ENCODE peak calls at places on chromosome 2, in eight cellular contexts. One of them, this sample, is unnamed.

GRCh38 chr2:96156011-96156820 is 11.0 kb upstream of the DUSP2 start:
- DNase-seq in globus pallidus: no peak
- DNase-seq in GM23248: no peak
- DNase-seq in ACHN: no peak
- DNase-seq in iPS DF 6.9: no peak
- DNase-seq in endodermal cell: no peak
- DNase-seq in H4: no peak
- DNase-seq in AG08396: no peak
- DNase-seq in this sample: no peak

GRCh38 chr2:136052374-136053362 is 65.3 kb downstream of the CXCR4 start:
- DNase-seq in globus pallidus: no peak
- DNase-seq in GM23248: no peak
- DNase-seq in ACHN: no peak
- DNase-seq in iPS DF 6.9: no peak
- DNase-seq in endodermal cell: no peak
- DNase-seq in H4: no peak
- DNase-seq in AG08396: no peak
- DNase-seq in this sample: no peak

GRCh38 chr2:230893881-230894781 is 29.4 kb downstream of the ITM2C start:
- DNase-seq in globus pallidus: peak; percentile 65
- DNase-seq in GM23248: peak; percentile 26
- DNase-seq in ACHN: no peak
- DNase-seq in iPS DF 6.9: no peak
- DNase-seq in endodermal cell: peak; percentile 37
- DNase-seq in H4: no peak
- DNase-seq in AG08396: no peak
- DNase-seq in this sample: no peak

GRCh38 chr2:112750560-112750843 is 13.9 kb downstream of the CKAP2L start:
- DNase-seq in globus pallidus: no peak
- DNase-seq in GM23248: peak; percentile 27
- DNase-seq in ACHN: peak; percentile 23
- DNase-seq in iPS DF 6.9: no peak
- DNase-seq in endodermal cell: no peak
- DNase-seq in H4: no peak
- DNase-seq in AG08396: no peak
- DNase-seq in this sample: peak; percentile 68

GRCh38 chr2:134975281-134976009 is 56.8 kb downstream of the CCNT2 start:
- DNase-seq in globus pallidus: no peak
- DNase-seq in GM23248: no peak
- DNase-seq in ACHN: no peak
- DNase-seq in iPS DF 6.9: no peak
- DNase-seq in endodermal cell: no peak
- DNase-seq in H4: no peak
- DNase-seq in AG08396: no peak
- DNase-seq in this sample: no peak

GRCh38 chr2:44275915-44276279 is 617 bp downstream of the SLC3A1 start:
- DNase-seq in globus pallidus: no peak
- DNase-seq in GM23248: peak; percentile 58
- DNase-seq in ACHN: peak; percentile 83
- DNase-seq in iPS DF 6.9: no peak
- DNase-seq in endodermal cell: no peak
- DNase-seq in H4: peak; percentile 27
- DNase-seq in AG08396: peak; percentile 26
- DNase-seq in this sample: peak; percentile 55

GRCh38 chr2:175111200-175111657 is 56.8 kb downstream of the ATF2 start:
- DNase-seq in globus pallidus: peak; percentile 37
- DNase-seq in GM23248: peak; percentile 57
- DNase-seq in ACHN: peak; percentile 70
- DNase-seq in iPS DF 6.9: peak; percentile 13
- DNase-seq in endodermal cell: no peak
- DNase-seq in H4: peak; percentile 23
- DNase-seq in AG08396: peak; percentile 47
- DNase-seq in this sample: peak; percentile 63

GRCh38 chr2:176109226-176109954 is 2.3 kb downstream of the HOXD11 start:
- DNase-seq in globus pallidus: no peak
- DNase-seq in GM23248: peak; percentile 57
- DNase-seq in ACHN: no peak
- DNase-seq in iPS DF 6.9: no peak
- DNase-seq in endodermal cell: peak; percentile 25
- DNase-seq in H4: no peak
- DNase-seq in AG08396: no peak
- DNase-seq in this sample: no peak

GRCh38 chr2:118988706-118989105 is 46.7 kb downstream of the MARCO start:
- DNase-seq in globus pallidus: no peak
- DNase-seq in GM23248: no peak
- DNase-seq in ACHN: no peak
- DNase-seq in iPS DF 6.9: no peak
- DNase-seq in endodermal cell: no peak
- DNase-seq in H4: no peak
- DNase-seq in AG08396: no peak
- DNase-seq in this sample: no peak

GRCh38 chr2:191679818-191680600 is 2.1 kb downstream of the NABP1 start:
- DNase-seq in globus pallidus: no peak
- DNase-seq in GM23248: peak; percentile 88
- DNase-seq in ACHN: peak; percentile 77
- DNase-seq in iPS DF 6.9: no peak
- DNase-seq in endodermal cell: no peak
- DNase-seq in H4: peak; percentile 79
- DNase-seq in AG08396: peak; percentile 35
- DNase-seq in this sample: peak; percentile 81

GRCh38 chr2:18791172-18791797 is 201.9 kb upstream of the NT5C1B start:
- DNase-seq in globus pallidus: no peak
- DNase-seq in GM23248: peak; percentile 40
- DNase-seq in ACHN: no peak
- DNase-seq in iPS DF 6.9: no peak
- DNase-seq in endodermal cell: no peak
- DNase-seq in H4: no peak
- DNase-seq in AG08396: no peak
- DNase-seq in this sample: no peak

GRCh38 chr2:10574911-10575310 is 114.9 kb downstream of the NOL10 start:
- DNase-seq in globus pallidus: no peak
- DNase-seq in GM23248: no peak
- DNase-seq in ACHN: no peak
- DNase-seq in iPS DF 6.9: no peak
- DNase-seq in endodermal cell: no peak
- DNase-seq in H4: no peak
- DNase-seq in AG08396: no peak
- DNase-seq in this sample: no peak

GRCh38 chr2:190159453-190159852 is 96.9 kb upstream of the MSTN start:
- DNase-seq in globus pallidus: peak; percentile 83
- DNase-seq in GM23248: peak; percentile 89
- DNase-seq in ACHN: no peak
- DNase-seq in iPS DF 6.9: no peak
- DNase-seq in endodermal cell: no peak
- DNase-seq in H4: no peak
- DNase-seq in AG08396: peak; percentile 44
- DNase-seq in this sample: peak; percentile 3